ENCODE peak calls at places on chromosomes 7 and 10, in ten cellular contexts. One of them, this sample, is unnamed.
A peak's percentile ranks its signal among the peaks of the same experiment; 100 is the strongest.

GRCh38 chr7:149558149-149558861 is 60.7 kb upstream of the ZNF746 start:
- DNase-seq in fibroblast of lung: peak; percentile 76
- DNase-seq in PC-9: no peak
- DNase-seq in hepatocyte: no peak
- DNase-seq in keratinocyte: peak; percentile 96
- DNase-seq in neural progenitor cell: no peak
- DNase-seq in HCT116: peak; percentile 91
- DNase-seq in astrocyte: peak; percentile 66
- DNase-seq in HepG2: no peak
- DNase-seq in MM.1S: no peak
- DNase-seq in this sample: no peak

GRCh38 chr10:127892743-127893142 is at the start of gene CLRN3:
- DNase-seq in fibroblast of lung: no peak
- DNase-seq in PC-9: no peak
- DNase-seq in hepatocyte: peak; percentile 49
- DNase-seq in keratinocyte: no peak
- DNase-seq in neural progenitor cell: no peak
- DNase-seq in HCT116: no peak
- DNase-seq in astrocyte: no peak
- DNase-seq in HepG2: no peak
- DNase-seq in MM.1S: no peak
- DNase-seq in this sample: no peak

GRCh38 chr7:91850455-91850854 is 30.0 kb downstream of the MTERF1 start:
- DNase-seq in fibroblast of lung: peak; percentile 81
- DNase-seq in PC-9: peak; percentile 86
- DNase-seq in hepatocyte: no peak
- DNase-seq in keratinocyte: peak; percentile 60
- DNase-seq in neural progenitor cell: no peak
- DNase-seq in HCT116: peak; percentile 64
- DNase-seq in astrocyte: peak; percentile 72
- DNase-seq in HepG2: no peak
- DNase-seq in MM.1S: no peak
- DNase-seq in this sample: no peak

GRCh38 chr7:3730271-3730670 is 429.2 kb downstream of the SDK1 start:
- DNase-seq in fibroblast of lung: peak; percentile 73
- DNase-seq in PC-9: no peak
- DNase-seq in hepatocyte: no peak
- DNase-seq in keratinocyte: no peak
- DNase-seq in neural progenitor cell: no peak
- DNase-seq in HCT116: no peak
- DNase-seq in astrocyte: peak; percentile 62
- DNase-seq in HepG2: no peak
- DNase-seq in MM.1S: no peak
- DNase-seq in this sample: no peak

GRCh38 chr7:2474224-2474623 is 2.0 kb downstream of the GRIFIN start:
- DNase-seq in fibroblast of lung: no peak
- DNase-seq in PC-9: no peak
- DNase-seq in hepatocyte: no peak
- DNase-seq in keratinocyte: no peak
- DNase-seq in neural progenitor cell: no peak
- DNase-seq in HCT116: no peak
- DNase-seq in astrocyte: no peak
- DNase-seq in HepG2: no peak
- DNase-seq in MM.1S: no peak
- DNase-seq in this sample: peak; percentile 58

GRCh38 chr10:68955786-68956532 is at the start of gene DDX21:
- DNase-seq in fibroblast of lung: peak; percentile 94
- DNase-seq in PC-9: peak; percentile 92
- DNase-seq in hepatocyte: peak; percentile 94
- DNase-seq in keratinocyte: peak; percentile 61
- DNase-seq in neural progenitor cell: peak; percentile 88
- DNase-seq in HCT116: peak; percentile 88
- DNase-seq in astrocyte: peak; percentile 91
- DNase-seq in HepG2: peak; percentile 92
- DNase-seq in MM.1S: peak; percentile 95
- DNase-seq in this sample: peak; percentile 88

GRCh38 chr7:54141565-54141964 is 400.6 kb upstream of the VSTM2A start:
- DNase-seq in fibroblast of lung: no peak
- DNase-seq in PC-9: no peak
- DNase-seq in hepatocyte: no peak
- DNase-seq in keratinocyte: no peak
- DNase-seq in neural progenitor cell: no peak
- DNase-seq in HCT116: no peak
- DNase-seq in astrocyte: no peak
- DNase-seq in HepG2: no peak
- DNase-seq in MM.1S: no peak
- DNase-seq in this sample: no peak

GRCh38 chr7:45451636-45452035 is 122.5 kb upstream of the ADCY1 start:
- DNase-seq in fibroblast of lung: peak; percentile 55
- DNase-seq in PC-9: peak; percentile 48
- DNase-seq in hepatocyte: no peak
- DNase-seq in keratinocyte: peak; percentile 9
- DNase-seq in neural progenitor cell: no peak
- DNase-seq in HCT116: no peak
- DNase-seq in astrocyte: peak; percentile 41
- DNase-seq in HepG2: no peak
- DNase-seq in MM.1S: no peak
- DNase-seq in this sample: no peak

GRCh38 chr7:116259821-116260440 is 49.6 kb downstream of the TES start:
- DNase-seq in fibroblast of lung: peak; percentile 88
- DNase-seq in PC-9: peak; percentile 82
- DNase-seq in hepatocyte: no peak
- DNase-seq in keratinocyte: peak; percentile 73
- DNase-seq in neural progenitor cell: no peak
- DNase-seq in HCT116: peak; percentile 76
- DNase-seq in astrocyte: peak; percentile 85
- DNase-seq in HepG2: no peak
- DNase-seq in MM.1S: no peak
- DNase-seq in this sample: no peak

GRCh38 chr7:338295-339061 is 48.5 kb downstream of the FOXL3 start:
- DNase-seq in fibroblast of lung: no peak
- DNase-seq in PC-9: no peak
- DNase-seq in hepatocyte: no peak
- DNase-seq in keratinocyte: no peak
- DNase-seq in neural progenitor cell: no peak
- DNase-seq in HCT116: no peak
- DNase-seq in astrocyte: no peak
- DNase-seq in HepG2: no peak
- DNase-seq in MM.1S: no peak
- DNase-seq in this sample: no peak

GRCh38 chr10:129971381-129972144 is 7.5 kb upstream of the EBF3 start:
- DNase-seq in fibroblast of lung: peak; percentile 15
- DNase-seq in PC-9: no peak
- DNase-seq in hepatocyte: peak; percentile 86
- DNase-seq in keratinocyte: no peak
- DNase-seq in neural progenitor cell: peak; percentile 91
- DNase-seq in HCT116: no peak
- DNase-seq in astrocyte: no peak
- DNase-seq in HepG2: peak; percentile 8
- DNase-seq in MM.1S: peak; percentile 37
- DNase-seq in this sample: peak; percentile 85

GRCh38 chr7:103632005-103632639 is 186.1 kb upstream of the SLC26A5 start:
- DNase-seq in fibroblast of lung: no peak
- DNase-seq in PC-9: no peak
- DNase-seq in hepatocyte: peak; percentile 9
- DNase-seq in keratinocyte: no peak
- DNase-seq in neural progenitor cell: no peak
- DNase-seq in HCT116: no peak
- DNase-seq in astrocyte: no peak
- DNase-seq in HepG2: no peak
- DNase-seq in MM.1S: no peak
- DNase-seq in this sample: no peak

GRCh38 chr10:76209135-76209534 is 777.7 kb downstream of the LRMDA start:
- DNase-seq in fibroblast of lung: peak; percentile 42
- DNase-seq in PC-9: no peak
- DNase-seq in hepatocyte: no peak
- DNase-seq in keratinocyte: no peak
- DNase-seq in neural progenitor cell: no peak
- DNase-seq in HCT116: no peak
- DNase-seq in astrocyte: no peak
- DNase-seq in HepG2: no peak
- DNase-seq in MM.1S: no peak
- DNase-seq in this sample: no peak

GRCh38 chr10:871951-872403 is 59.5 kb downstream of the LARP4B start:
- DNase-seq in fibroblast of lung: no peak
- DNase-seq in PC-9: no peak
- DNase-seq in hepatocyte: no peak
- DNase-seq in keratinocyte: no peak
- DNase-seq in neural progenitor cell: no peak
- DNase-seq in HCT116: no peak
- DNase-seq in astrocyte: no peak
- DNase-seq in HepG2: no peak
- DNase-seq in MM.1S: no peak
- DNase-seq in this sample: no peak

GRCh38 chr7:107147464-107148214 is 21.2 kb upstream of the HBP1 start:
- DNase-seq in fibroblast of lung: peak; percentile 35
- DNase-seq in PC-9: no peak
- DNase-seq in hepatocyte: peak; percentile 50
- DNase-seq in keratinocyte: no peak
- DNase-seq in neural progenitor cell: peak; percentile 50
- DNase-seq in HCT116: peak; percentile 34
- DNase-seq in astrocyte: no peak
- DNase-seq in HepG2: peak; percentile 18
- DNase-seq in MM.1S: peak; percentile 68
- DNase-seq in this sample: peak; percentile 60

GRCh38 chr7:98935811-98936210 is 57.5 kb downstream of the TRRAP start:
- DNase-seq in fibroblast of lung: peak; percentile 25
- DNase-seq in PC-9: no peak
- DNase-seq in hepatocyte: no peak
- DNase-seq in keratinocyte: no peak
- DNase-seq in neural progenitor cell: no peak
- DNase-seq in HCT116: no peak
- DNase-seq in astrocyte: no peak
- DNase-seq in HepG2: no peak
- DNase-seq in MM.1S: no peak
- DNase-seq in this sample: no peak

GRCh38 chr7:102103027-102103372 is 183.7 kb upstream of the SH2B2 start:
- DNase-seq in fibroblast of lung: no peak
- DNase-seq in PC-9: no peak
- DNase-seq in hepatocyte: no peak
- DNase-seq in keratinocyte: no peak
- DNase-seq in neural progenitor cell: no peak
- DNase-seq in HCT116: no peak
- DNase-seq in astrocyte: no peak
- DNase-seq in HepG2: no peak
- DNase-seq in MM.1S: no peak
- DNase-seq in this sample: no peak

GRCh38 chr7:138608292-138608691 is 92.9 kb downstream of the SVOPL start:
- DNase-seq in fibroblast of lung: peak; percentile 51
- DNase-seq in PC-9: no peak
- DNase-seq in hepatocyte: no peak
- DNase-seq in keratinocyte: no peak
- DNase-seq in neural progenitor cell: no peak
- DNase-seq in HCT116: no peak
- DNase-seq in astrocyte: peak; percentile 44
- DNase-seq in HepG2: no peak
- DNase-seq in MM.1S: no peak
- DNase-seq in this sample: no peak

GRCh38 chr7:43458330-43458729 is 124.6 kb upstream of the STK17A start:
- DNase-seq in fibroblast of lung: no peak
- DNase-seq in PC-9: no peak
- DNase-seq in hepatocyte: no peak
- DNase-seq in keratinocyte: no peak
- DNase-seq in neural progenitor cell: no peak
- DNase-seq in HCT116: no peak
- DNase-seq in astrocyte: no peak
- DNase-seq in HepG2: no peak
- DNase-seq in MM.1S: no peak
- DNase-seq in this sample: no peak
- H3K4me3 ChIP-seq in fibroblast of lung: no peak overlapping the region
- H3K4me3 ChIP-seq in PC-9: no peak overlapping the region
- H3K4me3 ChIP-seq in hepatocyte: no peak overlapping the region
- H3K4me3 ChIP-seq in keratinocyte: no peak overlapping the region
- H3K4me3 ChIP-seq in neural progenitor cell: no peak overlapping the region
- H3K4me3 ChIP-seq in HCT116: no peak overlapping the region
- H3K4me3 ChIP-seq in astrocyte: no peak overlapping the region
- H3K4me3 ChIP-seq in HepG2: no peak overlapping the region
- H3K4me3 ChIP-seq in MM.1S: no peak overlapping the region
- H3K4me3 ChIP-seq in this sample: no peak overlapping the region

GRCh38 chr10:97184971-97185325 is 811 bp downstream of the SLIT1 start:
- DNase-seq in fibroblast of lung: no peak
- DNase-seq in PC-9: no peak
- DNase-seq in hepatocyte: no peak
- DNase-seq in keratinocyte: no peak
- DNase-seq in neural progenitor cell: peak; percentile 35
- DNase-seq in HCT116: no peak
- DNase-seq in astrocyte: no peak
- DNase-seq in HepG2: no peak
- DNase-seq in MM.1S: no peak
- DNase-seq in this sample: peak; percentile 49
- TF ChIP-seq EZH2 in fibroblast of lung: no peak
- TF ChIP-seq EZH2 in PC-9: no peak
- TF ChIP-seq EZH2 in hepatocyte: no peak
- TF ChIP-seq EZH2 in keratinocyte: no peak
- TF ChIP-seq EZH2 in neural progenitor cell: peak; percentile 49
- TF ChIP-seq EZH2 in HCT116: no peak
- TF ChIP-seq EZH2 in astrocyte: no peak
- TF ChIP-seq EZH2 in HepG2: no peak
- TF ChIP-seq EZH2 in MM.1S: no peak
- TF ChIP-seq EZH2 in this sample: peak; percentile 63

GRCh38 chr7:23658831-23659427 is 21.1 kb upstream of the FAM221A start:
- DNase-seq in fibroblast of lung: no peak
- DNase-seq in PC-9: no peak
- DNase-seq in hepatocyte: peak; percentile 39
- DNase-seq in keratinocyte: no peak
- DNase-seq in neural progenitor cell: peak; percentile 31
- DNase-seq in HCT116: no peak
- DNase-seq in astrocyte: no peak
- DNase-seq in HepG2: no peak
- DNase-seq in MM.1S: no peak
- DNase-seq in this sample: no peak

GRCh38 chr7:23653942-23654341 is 26.1 kb upstream of the FAM221A start:
- DNase-seq in fibroblast of lung: no peak
- DNase-seq in PC-9: no peak
- DNase-seq in hepatocyte: no peak
- DNase-seq in keratinocyte: no peak
- DNase-seq in neural progenitor cell: no peak
- DNase-seq in HCT116: no peak
- DNase-seq in astrocyte: no peak
- DNase-seq in HepG2: no peak
- DNase-seq in MM.1S: no peak
- DNase-seq in this sample: peak; percentile 15

GRCh38 chr7:23655433-23655832 is 24.6 kb upstream of the FAM221A start:
- DNase-seq in fibroblast of lung: no peak
- DNase-seq in PC-9: no peak
- DNase-seq in hepatocyte: no peak
- DNase-seq in keratinocyte: no peak
- DNase-seq in neural progenitor cell: no peak
- DNase-seq in HCT116: no peak
- DNase-seq in astrocyte: no peak
- DNase-seq in HepG2: no peak
- DNase-seq in MM.1S: no peak
- DNase-seq in this sample: no peak

GRCh38 chr7:23654508-23654907 is 25.5 kb upstream of the FAM221A start:
- DNase-seq in fibroblast of lung: no peak
- DNase-seq in PC-9: no peak
- DNase-seq in hepatocyte: peak; percentile 62
- DNase-seq in keratinocyte: no peak
- DNase-seq in neural progenitor cell: peak; percentile 71
- DNase-seq in HCT116: peak; percentile 43
- DNase-seq in astrocyte: no peak
- DNase-seq in HepG2: peak; percentile 15
- DNase-seq in MM.1S: peak; percentile 22
- DNase-seq in this sample: peak; percentile 81
- H3K4me3 ChIP-seq in fibroblast of lung: no peak overlapping the region
- H3K4me3 ChIP-seq in PC-9: no peak overlapping the region
- H3K4me3 ChIP-seq in hepatocyte: no peak overlapping the region
- H3K4me3 ChIP-seq in keratinocyte: no peak overlapping the region
- H3K4me3 ChIP-seq in neural progenitor cell: no peak overlapping the region
- H3K4me3 ChIP-seq in HCT116: no peak overlapping the region
- H3K4me3 ChIP-seq in astrocyte: no peak overlapping the region
- H3K4me3 ChIP-seq in HepG2: no peak overlapping the region
- H3K4me3 ChIP-seq in MM.1S: no peak overlapping the region
- H3K4me3 ChIP-seq in this sample: no peak overlapping the region

GRCh38 chr7:6423942-6424701 is 23.6 kb downstream of the DAGLB start:
- DNase-seq in fibroblast of lung: no peak
- DNase-seq in PC-9: no peak
- DNase-seq in hepatocyte: no peak
- DNase-seq in keratinocyte: no peak
- DNase-seq in neural progenitor cell: no peak
- DNase-seq in HCT116: no peak
- DNase-seq in astrocyte: no peak
- DNase-seq in HepG2: no peak
- DNase-seq in MM.1S: no peak
- DNase-seq in this sample: peak; percentile 32
- TF ChIP-seq EZH2 in fibroblast of lung: no peak
- TF ChIP-seq EZH2 in PC-9: no peak
- TF ChIP-seq EZH2 in hepatocyte: no peak
- TF ChIP-seq EZH2 in keratinocyte: no peak
- TF ChIP-seq EZH2 in neural progenitor cell: no peak
- TF ChIP-seq EZH2 in HCT116: no peak
- TF ChIP-seq EZH2 in astrocyte: no peak
- TF ChIP-seq EZH2 in HepG2: no peak
- TF ChIP-seq EZH2 in MM.1S: no peak
- TF ChIP-seq EZH2 in this sample: no peak